ENCODE peak calls at places on chromosome 14, in seven cellular contexts. R is fibroblast of gingiva; I is SJCRH30; Q is prostate gland; F is stimulated activated CD4-positive, alpha-beta T cell treated with anti-CD3 and anti-CD28 coated beads, Interleukin-2, amount 100 ng/mL, for 24 hours; T is activated CD4-positive, CD25-positive, alpha-beta regulatory T cell treated with anti-CD3 and anti-CD28 coated beads, Interleukin-2, amount 50 U/mL, for 72 hours; G is hippocampal formation. C is an unnamed sample.

GRCh38 chr14:23041729-23042128 is 283 bp upstream of the PSMB11 start:
- DNase-seq in R (no peak), I (no peak), Q (no peak), F (no peak), T (no peak), G (no peak), C (no peak)

GRCh38 chr14:58829594-58829993 is 191.8 kb downstream of the DACT1 start:
- DNase-seq in R (no peak), I (no peak), Q (no peak), F (no peak), T (no peak), G (no peak), C (peak)

GRCh38 chr14:76699901-76700590 is 61.2 kb upstream of the VASH1 start:
- DNase-seq in R (no peak), I (no peak), Q (no peak), F (no peak), T (no peak), G (no peak), C (no peak)

GRCh38 chr14:72952171-72952570 is 25.9 kb downstream of the DCAF4 start:
- DNase-seq in R (no peak), I (no peak), Q (no peak), F (no peak), T (no peak), G (no peak), C (no peak)

GRCh38 chr14:49584058-49584457 is 2.1 kb downstream of the RPS29 start:
- DNase-seq in R (no peak), I (no peak), Q (no peak), F (peak), T (no peak), G (no peak), C (no peak)

GRCh38 chr14:68800361-68800760 is 7.5 kb upstream of the ZFP36L1 start:
- DNase-seq in R (peak), I (no peak), Q (no peak), F (no peak), T (no peak), G (no peak), C (no peak)

GRCh38 chr14:59511916-59512530 is 27.7 kb downstream of the JKAMP start:
- DNase-seq in R (no peak), I (peak), Q (no peak), F (peak), T (no peak), G (no peak), C (no peak)

GRCh38 chr14:21408152-21408551 is 24.3 kb upstream of the SUPT16H start:
- DNase-seq in R (peak), I (no peak), Q (no peak), F (no peak), T (no peak), G (no peak), C (no peak)

GRCh38 chr14:26173581-26173980 is 424.3 kb downstream of the NOVA1 start:
- DNase-seq in R (no peak), I (no peak), Q (no peak), F (no peak), T (no peak), G (no peak), C (no peak)

GRCh38 chr14:88247228-88247627 is 75.8 kb downstream of the KCNK10 start:
- DNase-seq in R (no peak), I (no peak), Q (no peak), F (no peak), T (no peak), G (no peak), C (no peak)

GRCh38 chr14:89564291-89564957 is 147.4 kb upstream of the FOXN3 start:
- DNase-seq in R (no peak), I (no peak), Q (no peak), F (no peak), T (no peak), G (no peak), C (no peak)

GRCh38 chr14:38257500-38257899 is 1.6 kb upstream of the CLEC14A start:
- DNase-seq in R (no peak), I (peak), Q (no peak), F (no peak), T (no peak), G (no peak), C (no peak)

GRCh38 chr14:90341784-90342183 is 10.0 kb upstream of the NRDE2 start:
- DNase-seq in R (no peak), I (peak), Q (no peak), F (no peak), T (no peak), G (no peak), C (no peak)

GRCh38 chr14:67934087-67934486 is 114.5 kb downstream of the RAD51B start:
- DNase-seq in R (peak), I (peak), Q (peak), F (no peak), T (no peak), G (no peak), C (peak)

GRCh38 chr14:25846232-25846631 is 751.6 kb downstream of the NOVA1 start:
- DNase-seq in R (no peak), I (no peak), Q (no peak), F (no peak), T (no peak), G (no peak), C (no peak)